ENCODE peak calls at places on chromosomes 4 and X, in nine cellular contexts. N is breast epithelium; L is GM12878; C is suprapubic skin; W is nephron progenitor cell; V is AG09309; S is uterus; J is NB4; E is CD4-positive, alpha-beta T cell. A is an unnamed sample.

GRCh38 chr4:74768857-74769525 is 25.3 kb downstream of the BTC start:
- DNase-seq in W (no peak), J (no peak), S (no peak), V (no peak), N (no peak), C (no peak), L (no peak), E (no peak), A (no peak)

GRCh38 chrX:135973025-135973547 is 702 bp downstream of the MMGT1 start:
- DNase-seq in E (no peak), V (no peak), N (no peak), W (no peak), C (no peak), S (no peak), J (peak), L (no peak), A (no peak)

GRCh38 chr4:114603455-114603854 is 4.8 kb downstream of the UGT8 start:
- DNase-seq in V (no peak), C (no peak), S (no peak), W (no peak), N (no peak), J (peak), L (peak), E (no peak), A (no peak)

GRCh38 chr4:61540944-61541343 is 340.8 kb downstream of the ADGRL3 start:
- DNase-seq in S (no peak), C (no peak), N (no peak), V (no peak), J (no peak), E (no peak), W (no peak), L (no peak), A (no peak)

GRCh38 chr4:185381794-185382193 is 13.9 kb downstream of the LRP2BP start:
- DNase-seq in J (no peak), S (no peak), E (no peak), N (no peak), W (no peak), C (no peak), L (no peak), V (no peak), A (no peak)

GRCh38 chrX:19912-20571 is 261.1 kb upstream of the PLCXD1 start:
- DNase-seq in V (no peak), J (peak), S (no peak), E (no peak), C (no peak), N (no peak), L (no peak), W (peak), A (no peak)

GRCh38 chr4:3847211-3847940 is 81.2 kb downstream of the ADRA2C start:
- DNase-seq in N (no peak), V (no peak), S (no peak), W (no peak), L (no peak), E (no peak), J (no peak), C (no peak), A (no peak)

GRCh38 chr4:121253961-121254360 is 89.8 kb upstream of the TNIP3 start:
- DNase-seq in J (no peak), W (no peak), S (no peak), E (no peak), C (no peak), L (no peak), N (no peak), V (no peak), A (no peak)

GRCh38 chrX:21056636-21057035 is 317.6 kb upstream of the CNKSR2 start:
- DNase-seq in N (no peak), W (no peak), J (peak), E (no peak), C (no peak), V (no peak), S (no peak), L (no peak), A (no peak)

GRCh38 chr4:53508446-53508845 is 82.8 kb downstream of the LNX1 start:
- DNase-seq in W (no peak), E (no peak), L (no peak), V (peak), S (no peak), J (no peak), C (no peak), N (no peak), A (no peak)

GRCh38 chr4:21900211-21900610 is 48.4 kb downstream of the KCNIP4 start:
- DNase-seq in S (no peak), E (no peak), C (no peak), N (no peak), L (no peak), V (no peak), W (no peak), J (no peak), A (no peak)

GRCh38 chr4:102585329-102585728 is 84.2 kb downstream of the NFKB1 start:
- DNase-seq in E (no peak), L (no peak), V (no peak), C (no peak), S (no peak), N (no peak), W (no peak), J (no peak), A (no peak)

GRCh38 chrX:48520455-48520854 is 1.2 kb upstream of the EBP start:
- DNase-seq in N (no peak), S (no peak), E (no peak), V (no peak), J (no peak), C (no peak), L (no peak), W (no peak), A (no peak)

GRCh38 chr4:140238353-140239041 is 84.5 kb upstream of the MAML3 start:
- DNase-seq in C (peak), N (peak), J (peak), S (peak), E (no peak), W (peak), V (no peak), L (no peak), A (peak)

GRCh38 chr4:145154573-145154972 is 25.8 kb downstream of the OTUD4 start:
- DNase-seq in J (no peak), W (peak), V (no peak), S (no peak), N (no peak), L (no peak), C (no peak), E (no peak), A (no peak)

GRCh38 chr4:107315584-107315983 is 279.5 kb upstream of the DKK2 start:
- DNase-seq in L (no peak), N (no peak), W (no peak), V (no peak), E (no peak), C (no peak), S (no peak), J (no peak), A (no peak)

GRCh38 chrX:133655262-133655913 is 240.1 kb upstream of the GPC4 start:
- DNase-seq in N (no peak), S (no peak), J (no peak), L (no peak), E (no peak), V (no peak), C (no peak), W (no peak), A (no peak)

GRCh38 chrX:101657495-101657894 is 2.2 kb downstream of the ARMCX2 start:
- DNase-seq in N (no peak), V (no peak), C (no peak), E (no peak), S (no peak), J (no peak), W (no peak), L (no peak), A (no peak)

GRCh38 chrX:153684447-153685178 is 3.1 kb upstream of the SLC6A8 start:
- DNase-seq in E (no peak), V (no peak), W (no peak), S (peak), N (no peak), J (no peak), L (no peak), C (peak), A (no peak)

GRCh38 chrX:97524997-97525396 is 641.3 kb downstream of the RPA4 start:
- DNase-seq in S (no peak), W (no peak), C (no peak), N (no peak), V (no peak), L (no peak), E (no peak), J (no peak), A (no peak)

GRCh38 chr4:932713-933070 is 432 bp downstream of the TMEM175 start:
- DNase-seq in E (no peak), L (no peak), J (no peak), S (no peak), V (no peak), N (no peak), C (peak), W (peak), A (no peak)
- TF ChIP-seq CTCF in E (no peak), L (no peak), J (peak), S (no peak), V (no peak), N (no peak), C (no peak), W (no peak), A (no peak)

DNA sequence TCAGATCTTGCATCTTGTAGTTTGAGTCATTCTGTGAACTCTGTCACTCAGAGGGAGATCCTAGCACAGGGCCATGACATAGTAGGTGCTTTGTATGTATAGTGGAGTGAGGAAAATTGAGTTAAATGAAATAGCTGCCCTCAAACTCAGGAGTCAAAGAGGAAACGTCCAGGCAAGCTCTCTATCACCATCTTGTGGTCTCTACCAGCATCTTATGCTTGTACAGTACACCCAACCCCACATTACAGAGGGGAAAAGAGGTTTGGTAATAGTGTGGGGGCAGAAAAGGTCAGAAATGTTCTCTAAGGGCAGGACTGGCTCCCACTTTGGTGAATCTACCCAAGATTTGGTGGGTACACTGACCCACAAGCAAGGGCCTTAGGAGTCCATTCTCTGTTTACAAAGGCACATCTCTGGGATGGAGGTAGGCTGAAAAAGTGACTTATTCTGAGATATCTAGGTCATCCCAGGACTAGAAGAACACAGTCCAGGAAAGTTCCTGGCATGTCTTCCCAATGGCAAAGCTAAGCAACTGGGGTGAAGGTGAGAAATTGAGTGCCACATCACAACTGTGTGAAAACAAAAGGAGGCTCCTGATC is 131.8 kb downstream of the OR13H1 start:
- DNase-seq in S (no peak), J (peak), V (no peak), E (no peak), C (no peak), N (no peak), W (peak), L (no peak), A (no peak)
- TF ChIP-seq CTCF in S (no peak), J (peak), V (peak), E (no peak), C (no peak), N (no peak), W (peak), L (peak), A (no peak)

DNA sequence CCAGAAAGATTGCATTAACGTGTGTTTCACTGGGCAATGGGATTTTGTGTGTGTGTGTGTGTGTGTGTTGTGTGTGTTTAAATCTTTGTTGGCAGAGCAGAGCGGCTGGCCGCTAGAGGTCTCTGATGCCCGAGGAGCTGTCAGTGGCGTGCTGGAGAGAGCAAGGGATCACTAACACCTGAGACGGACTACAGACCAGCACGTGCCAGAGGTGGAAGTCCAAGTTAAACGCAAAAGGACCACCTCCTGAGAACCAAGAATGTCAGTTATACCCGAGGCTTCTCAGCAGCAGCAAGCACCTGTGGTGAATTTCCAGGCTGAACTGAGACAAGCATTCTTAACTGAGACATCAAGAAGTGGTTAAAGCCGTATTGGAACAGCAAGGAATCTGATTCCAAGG is 9.0 kb upstream of the SLC25A14 start:
- DNase-seq in N (no peak), L (peak), V (peak), C (no peak), E (peak), S (no peak), W (peak), J (peak), A (peak)
- TF ChIP-seq CTCF in N (no peak), L (peak), V (peak), C (no peak), E (peak), S (peak), W (peak), J (peak), A (no peak)

GRCh38 chr4:36844448-36844847 is 400.1 kb upstream of the NWD2 start:
- DNase-seq in C (no peak), J (no peak), S (no peak), N (no peak), E (no peak), L (no peak), W (no peak), V (no peak), A (no peak)
- TF ChIP-seq CTCF in C (no peak), J (no peak), S (no peak), N (no peak), E (no peak), L (no peak), W (no peak), V (no peak), A (no peak)

GRCh38 chrX:9431281-9431680 is 33.6 kb upstream of the TBL1X start:
- DNase-seq in L (no peak), S (no peak), J (no peak), V (no peak), W (no peak), E (no peak), C (no peak), N (no peak), A (no peak)
- TF ChIP-seq CTCF in L (no peak), S (no peak), J (no peak), V (no peak), W (no peak), E (no peak), C (no peak), N (no peak), A (no peak)

GRCh38 chrX:1361275-1361674 is 24.7 kb downstream of the IL3RA start:
- DNase-seq in E (no peak), L (no peak), W (no peak), V (no peak), C (no peak), J (no peak), N (no peak), S (no peak), A (no peak)
- TF ChIP-seq CTCF in E (no peak), L (no peak), W (no peak), V (no peak), C (no peak), J (no peak), N (no peak), S (no peak), A (no peak)

GRCh38 chr4:1813231-1813630 is 20.1 kb downstream of the FGFR3 start:
- DNase-seq in S (no peak), V (no peak), W (no peak), C (no peak), N (no peak), J (no peak), L (no peak), E (no peak), A (no peak)

GRCh38 chr4:1815096-1815996 is 22.3 kb downstream of the FGFR3 start:
- DNase-seq in E (no peak), N (no peak), S (no peak), J (no peak), L (no peak), V (no peak), W (no peak), C (no peak), A (no peak)

GRCh38 chr4:1812720-1813119 is 19.6 kb downstream of the FGFR3 start:
- DNase-seq in S (no peak), V (no peak), L (no peak), E (no peak), W (no peak), J (no peak), N (no peak), C (no peak), A (no peak)

GRCh38 chr4:1814453-1814852 is 21.4 kb downstream of the FGFR3 start:
- DNase-seq in C (no peak), E (no peak), S (no peak), V (no peak), N (no peak), W (no peak), L (no peak), J (no peak), A (no peak)

GRCh38 chr4:1813915-1814314 is 20.8 kb downstream of the FGFR3 start:
- DNase-seq in V (no peak), J (no peak), W (no peak), S (no peak), C (no peak), N (no peak), E (no peak), L (no peak), A (no peak)
- TF ChIP-seq CTCF in V (peak), J (no peak), W (no peak), S (no peak), C (no peak), N (no peak), E (no peak), L (no peak), A (no peak)

DNA sequence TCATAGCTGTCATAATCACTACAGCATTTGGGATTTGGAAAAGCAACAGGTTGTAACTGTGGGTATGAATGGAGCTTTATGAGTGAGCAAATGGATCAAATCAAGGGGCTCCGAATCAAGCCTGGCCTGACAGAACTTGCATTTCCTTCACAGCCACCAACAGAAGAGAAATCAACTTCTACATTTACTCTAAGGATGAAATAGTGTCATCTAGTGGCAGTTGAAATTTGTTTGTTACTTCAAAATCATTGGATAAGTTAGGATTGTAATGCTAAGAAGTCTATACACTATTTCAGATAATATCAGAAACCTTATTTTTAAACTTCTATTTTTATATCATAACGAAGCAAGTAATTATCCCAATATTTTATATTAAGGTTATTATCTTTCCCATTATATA is 10.7 kb upstream of the WDR17 start:
- DNase-seq in J (no peak), C (no peak), E (no peak), V (no peak), N (no peak), S (no peak), W (no peak), L (no peak), A (no peak)
- TF ChIP-seq CTCF in J (no peak), C (no peak), E (no peak), V (peak), N (no peak), S (no peak), W (no peak), L (peak), A (peak)

GRCh38 chr4:24991015-24991414 is 39.7 kb downstream of the LGI2 start:
- DNase-seq in N (no peak), W (no peak), C (no peak), J (no peak), V (peak), S (peak), L (no peak), E (no peak), A (no peak)

GRCh38 chr4:24989327-24989726 is 41.4 kb downstream of the LGI2 start:
- DNase-seq in W (no peak), N (no peak), L (no peak), V (no peak), S (no peak), E (no peak), J (no peak), C (no peak), A (no peak)

GRCh38 chr4:24992968-24993367 is 37.8 kb downstream of the LGI2 start:
- DNase-seq in C (no peak), W (no peak), L (no peak), E (no peak), N (no peak), S (no peak), V (no peak), J (no peak), A (no peak)

GRCh38 chr4:24984602-24985532 is 45.9 kb downstream of the LGI2 start:
- DNase-seq in V (no peak), E (no peak), J (no peak), S (no peak), W (no peak), L (no peak), N (no peak), C (no peak), A (no peak)

GRCh38 chr4:24988776-24989175 is 42.0 kb downstream of the LGI2 start:
- DNase-seq in W (no peak), E (no peak), S (no peak), N (no peak), J (peak), L (no peak), C (no peak), V (peak), A (no peak)
- TF ChIP-seq CTCF in W (no peak), E (no peak), S (peak), N (no peak), J (peak), L (peak), C (no peak), V (peak), A (peak)

DNA sequence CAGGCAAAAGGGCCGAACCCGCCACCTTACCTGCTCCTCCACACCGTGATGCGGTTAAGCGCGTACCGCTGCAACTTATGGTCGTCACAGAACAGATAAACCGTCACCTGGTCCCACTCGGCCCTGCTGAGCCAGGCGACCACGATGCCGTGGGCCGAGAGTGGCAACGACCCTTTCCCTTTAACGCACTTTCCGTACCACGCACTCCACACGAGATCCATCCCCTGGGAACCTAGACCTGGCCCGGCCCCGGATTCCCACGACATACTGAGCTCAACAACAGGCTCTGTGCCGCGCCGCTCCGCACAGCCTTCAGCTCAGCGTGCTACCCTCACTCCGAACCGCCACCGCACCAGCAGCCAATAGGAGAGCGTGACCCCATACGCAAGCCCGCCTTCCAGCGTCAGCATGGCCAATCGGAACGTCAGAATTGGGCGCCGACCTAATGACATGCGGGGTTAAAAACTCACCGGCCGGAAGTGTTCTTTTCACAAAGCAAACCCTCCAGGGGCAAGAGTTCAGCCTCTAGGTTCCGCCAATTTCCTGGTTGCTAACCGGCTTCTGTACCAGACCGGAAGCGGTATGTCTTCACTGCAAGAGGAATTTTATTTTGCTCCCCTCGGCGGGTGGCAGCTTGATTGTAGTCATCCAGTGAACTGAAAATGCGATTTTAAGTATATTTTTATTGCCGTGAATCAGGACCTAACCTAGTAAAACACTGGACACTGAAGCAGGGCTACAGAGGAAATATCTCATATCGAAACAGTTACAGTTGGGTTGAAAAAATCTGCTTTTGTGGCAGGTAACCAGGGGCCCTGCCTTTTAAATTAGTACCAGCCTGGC is at the start of gene LAS1L:
- DNase-seq in N (peak), V (peak), E (peak), C (peak), W (peak), L (peak), S (peak), J (peak), A (peak)
- TF ChIP-seq CTCF in N (no peak), V (no peak), E (no peak), C (no peak), W (no peak), L (no peak), S (no peak), J (no peak), A (no peak)